ENCODE peak calls at places on chromosome 18, in six cellular contexts. One of them, this sample, is unnamed.

GRCh38 chr18:11050966-11051365 is 98.4 kb downstream of the PIEZO2 start:
- DNase-seq in GM13977: no peak
- DNase-seq in astrocyte of the spinal cord: no peak
- DNase-seq in non-pigmented ciliary epithelial cell: no peak
- DNase-seq in activated CD8-positive, alpha-beta memory T cell treated with anti-CD3 and anti-CD28 coated beads for 48 hours: no peak
- DNase-seq in fibroblast of the conjunctiva: no peak
- DNase-seq in this sample: no peak

GRCh38 chr18:14936313-14936712 is 188.3 kb downstream of the ANKRD30B start:
- DNase-seq in GM13977: no peak
- DNase-seq in astrocyte of the spinal cord: no peak
- DNase-seq in non-pigmented ciliary epithelial cell: no peak
- DNase-seq in activated CD8-positive, alpha-beta memory T cell treated with anti-CD3 and anti-CD28 coated beads for 48 hours: no peak
- DNase-seq in fibroblast of the conjunctiva: no peak
- DNase-seq in this sample: no peak

GRCh38 chr18:33034941-33035340 is 262.1 kb upstream of the KLHL14 start:
- DNase-seq in GM13977: no peak
- DNase-seq in astrocyte of the spinal cord: peak; percentile 85
- DNase-seq in non-pigmented ciliary epithelial cell: peak; percentile 27
- DNase-seq in activated CD8-positive, alpha-beta memory T cell treated with anti-CD3 and anti-CD28 coated beads for 48 hours: no peak
- DNase-seq in fibroblast of the conjunctiva: no peak
- DNase-seq in this sample: no peak

GRCh38 chr18:37507239-37507638 is 58.4 kb downstream of the CELF4 start:
- DNase-seq in GM13977: no peak
- DNase-seq in astrocyte of the spinal cord: no peak
- DNase-seq in non-pigmented ciliary epithelial cell: no peak
- DNase-seq in activated CD8-positive, alpha-beta memory T cell treated with anti-CD3 and anti-CD28 coated beads for 48 hours: no peak
- DNase-seq in fibroblast of the conjunctiva: no peak
- DNase-seq in this sample: no peak

GRCh38 chr18:30486856-30487255 is 555.7 kb downstream of the DSC3 start:
- DNase-seq in GM13977: no peak
- DNase-seq in astrocyte of the spinal cord: peak; percentile 84
- DNase-seq in non-pigmented ciliary epithelial cell: no peak
- DNase-seq in activated CD8-positive, alpha-beta memory T cell treated with anti-CD3 and anti-CD28 coated beads for 48 hours: no peak
- DNase-seq in fibroblast of the conjunctiva: no peak
- DNase-seq in this sample: no peak

GRCh38 chr18:36624451-36625167 is 204.2 kb downstream of the TPGS2 start:
- DNase-seq in GM13977: no peak
- DNase-seq in astrocyte of the spinal cord: no peak
- DNase-seq in non-pigmented ciliary epithelial cell: no peak
- DNase-seq in activated CD8-positive, alpha-beta memory T cell treated with anti-CD3 and anti-CD28 coated beads for 48 hours: no peak
- DNase-seq in fibroblast of the conjunctiva: no peak
- DNase-seq in this sample: no peak

GRCh38 chr18:27844416-27844792 is 332.5 kb downstream of the CDH2 start:
- DNase-seq in GM13977: no peak
- DNase-seq in astrocyte of the spinal cord: peak; percentile 85
- DNase-seq in non-pigmented ciliary epithelial cell: peak; percentile 75
- DNase-seq in activated CD8-positive, alpha-beta memory T cell treated with anti-CD3 and anti-CD28 coated beads for 48 hours: no peak
- DNase-seq in fibroblast of the conjunctiva: no peak
- DNase-seq in this sample: no peak

GRCh38 chr18:12907258-12907925 is 23.4 kb upstream of the PTPN2 start:
- DNase-seq in GM13977: no peak
- DNase-seq in astrocyte of the spinal cord: peak; percentile 80
- DNase-seq in non-pigmented ciliary epithelial cell: peak; percentile 18
- DNase-seq in activated CD8-positive, alpha-beta memory T cell treated with anti-CD3 and anti-CD28 coated beads for 48 hours: no peak
- DNase-seq in fibroblast of the conjunctiva: no peak
- DNase-seq in this sample: no peak

GRCh38 chr18:55907352-55908045 is 319.5 kb upstream of the TCF4 start:
- DNase-seq in GM13977: no peak
- DNase-seq in astrocyte of the spinal cord: peak; percentile 7
- DNase-seq in non-pigmented ciliary epithelial cell: no peak
- DNase-seq in activated CD8-positive, alpha-beta memory T cell treated with anti-CD3 and anti-CD28 coated beads for 48 hours: no peak
- DNase-seq in fibroblast of the conjunctiva: no peak
- DNase-seq in this sample: no peak

This sample was measured in omental fat pad.